ENCODE peak calls at places on chromosomes 6 and 20, in four cellular contexts. One of them, this sample, is unnamed. For H3K4me1, the result is how much of the 10 kb centered on the place peaks cover.

GRCh38 chr6:2917801-2918495 is 14.8 kb upstream of the SERPINB9 start:
- DNase-seq in SK-N-SH: no peak
- DNase-seq in breast epithelium: no peak
- DNase-seq in sigmoid colon: no peak
- DNase-seq in this sample: no peak

GRCh38 chr6:3328796-3329195 is 70.0 kb downstream of the PSMG4 start:
- DNase-seq in SK-N-SH: no peak
- DNase-seq in breast epithelium: no peak
- DNase-seq in sigmoid colon: no peak
- DNase-seq in this sample: no peak

GRCh38 chr6:142851601-142852000 is 93.4 kb downstream of the HIVEP2 start:
- DNase-seq in SK-N-SH: no peak
- DNase-seq in breast epithelium: no peak
- DNase-seq in sigmoid colon: no peak
- DNase-seq in this sample: no peak

GRCh38 chr6:104955491-104955890 is 1.4 kb upstream of the LIN28B start:
- DNase-seq in SK-N-SH: peak
- DNase-seq in breast epithelium: no peak
- DNase-seq in sigmoid colon: no peak
- DNase-seq in this sample: no peak

GRCh38 chr6:25279748-25280616 is 808 bp downstream of the CARMIL1 start:
- DNase-seq in SK-N-SH: peak
- DNase-seq in breast epithelium: no peak
- DNase-seq in sigmoid colon: peak
- DNase-seq in this sample: peak

GRCh38 chr20:16528078-16528477 is 45.2 kb downstream of the KIF16B start:
- DNase-seq in SK-N-SH: no peak
- DNase-seq in breast epithelium: peak
- DNase-seq in sigmoid colon: no peak
- DNase-seq in this sample: peak

GRCh38 chr6:166286831-166287271 is 21.3 kb downstream of the PRR18 start:
- DNase-seq in SK-N-SH: no peak
- DNase-seq in breast epithelium: no peak
- DNase-seq in sigmoid colon: no peak
- DNase-seq in this sample: no peak

GRCh38 chr6:11139051-11139960 is 27.8 kb upstream of the ERVFRD-1 start:
- DNase-seq in SK-N-SH: no peak
- DNase-seq in breast epithelium: no peak
- DNase-seq in sigmoid colon: no peak
- DNase-seq in this sample: no peak

GRCh38 chr6:140001851-140002301 is 627.4 kb upstream of the CITED2 start:
- DNase-seq in SK-N-SH: peak
- DNase-seq in breast epithelium: no peak
- DNase-seq in sigmoid colon: no peak
- DNase-seq in this sample: no peak

GRCh38 chr6:111992851-111993250 is 61.1 kb upstream of the CCN6 start:
- DNase-seq in SK-N-SH: no peak
- DNase-seq in breast epithelium: no peak
- DNase-seq in sigmoid colon: no peak
- DNase-seq in this sample: no peak

GRCh38 chr6:44731485-44732095 is 344.1 kb downstream of the CDC5L start:
- DNase-seq in SK-N-SH: no peak
- DNase-seq in breast epithelium: no peak
- DNase-seq in sigmoid colon: no peak
- DNase-seq in this sample: no peak

GRCh38 chr6:1849686-1850580 is 240.2 kb downstream of the FOXC1 start:
- DNase-seq in SK-N-SH: no peak
- DNase-seq in breast epithelium: no peak
- DNase-seq in sigmoid colon: no peak
- DNase-seq in this sample: no peak

GRCh38 chr6:33966536-33966935 is 162.7 kb upstream of the MLN start:
- DNase-seq in SK-N-SH: no peak
- DNase-seq in breast epithelium: no peak
- DNase-seq in sigmoid colon: peak
- DNase-seq in this sample: no peak

GRCh38 chr6:110664933-110665332 is 150.3 kb downstream of the CDK19 start:
- DNase-seq in SK-N-SH: no peak
- DNase-seq in breast epithelium: no peak
- DNase-seq in sigmoid colon: no peak
- DNase-seq in this sample: no peak

GRCh38 chr6:156630613-156631302 is 146.4 kb upstream of the ARID1B start:
- DNase-seq in SK-N-SH: no peak
- DNase-seq in breast epithelium: no peak
- DNase-seq in sigmoid colon: no peak
- DNase-seq in this sample: no peak

GRCh38 chr20:4490595-4491280 is 231.0 kb upstream of the PRND start:
- DNase-seq in SK-N-SH: no peak
- DNase-seq in breast epithelium: no peak
- DNase-seq in sigmoid colon: no peak
- DNase-seq in this sample: no peak

GRCh38 chr20:57395111-57395959 is 4.1 kb downstream of the RBM38 start:
- DNase-seq in SK-N-SH: no peak
- DNase-seq in breast epithelium: peak
- DNase-seq in sigmoid colon: peak
- DNase-seq in this sample: peak

GRCh38 chr20:63934271-63935068 is 21.7 kb downstream of the UCKL1 start:
- DNase-seq in SK-N-SH: peak
- DNase-seq in breast epithelium: no peak
- DNase-seq in sigmoid colon: no peak
- DNase-seq in this sample: no peak

GRCh38 chr6:76418657-76419217 is 346.3 kb upstream of the IMPG1 start:
- DNase-seq in SK-N-SH: no peak
- DNase-seq in breast epithelium: no peak
- DNase-seq in sigmoid colon: no peak
- DNase-seq in this sample: peak

GRCh38 chr20:1377984-1378742 is 14.7 kb downstream of the FKBP1A start:
- DNase-seq in SK-N-SH: no peak
- DNase-seq in breast epithelium: no peak
- DNase-seq in sigmoid colon: no peak
- DNase-seq in this sample: no peak

GRCh38 chr6:124738496-124738895 is 223.7 kb upstream of the RNF217 start:
- DNase-seq in SK-N-SH: no peak
- DNase-seq in breast epithelium: no peak
- DNase-seq in sigmoid colon: no peak
- DNase-seq in this sample: no peak

GRCh38 chr20:45121388-45121787 is 2.9 kb downstream of the WFDC12 start:
- DNase-seq in SK-N-SH: no peak
- DNase-seq in breast epithelium: no peak
- DNase-seq in sigmoid colon: no peak
- DNase-seq in this sample: no peak

GRCh38 chr20:10671221-10671849 is 2.5 kb downstream of the JAG1 start:
- DNase-seq in SK-N-SH: peak
- DNase-seq in breast epithelium: peak
- DNase-seq in sigmoid colon: peak
- DNase-seq in this sample: peak

GRCh38 chr20:12969071-12969669 is 39.6 kb upstream of the SPTLC3 start:
- DNase-seq in SK-N-SH: no peak
- DNase-seq in breast epithelium: no peak
- DNase-seq in sigmoid colon: no peak
- DNase-seq in this sample: no peak

GRCh38 chr6:106803188-106803587 is 171.3 kb downstream of the CD24 start:
- DNase-seq in SK-N-SH: no peak
- DNase-seq in breast epithelium: no peak
- DNase-seq in sigmoid colon: no peak
- DNase-seq in this sample: no peak

GRCh38 chr6:52904562-52905279 is 4.8 kb downstream of the GSTA3 start:
- DNase-seq in SK-N-SH: no peak
- DNase-seq in breast epithelium: no peak
- DNase-seq in sigmoid colon: no peak
- DNase-seq in this sample: no peak

GRCh38 chr6:32774428-32774827 is 11.1 kb upstream of the HLA-DQB2 start:
- DNase-seq in SK-N-SH: no peak
- DNase-seq in breast epithelium: no peak
- DNase-seq in sigmoid colon: no peak
- DNase-seq in this sample: no peak

GRCh38 chr6:152701081-152701862 is 3.6 kb downstream of the MYCT1 start:
- DNase-seq in SK-N-SH: no peak
- DNase-seq in breast epithelium: no peak
- DNase-seq in sigmoid colon: no peak
- DNase-seq in this sample: no peak

GRCh38 chr6:84774174-84775158 is 10.1 kb upstream of the TBX18 start:
- DNase-seq in SK-N-SH: peak
- DNase-seq in breast epithelium: no peak
- DNase-seq in sigmoid colon: no peak
- DNase-seq in this sample: no peak

GRCh38 chr6:27865952-27866369 is 46.2 kb downstream of the OR2B2 start:
- DNase-seq in SK-N-SH: no peak
- DNase-seq in breast epithelium: no peak
- DNase-seq in sigmoid colon: no peak
- DNase-seq in this sample: no peak

GRCh38 chr6:119174879-119175817 is 96.7 kb upstream of the FAM184A start:
- DNase-seq in SK-N-SH: no peak
- DNase-seq in breast epithelium: no peak
- DNase-seq in sigmoid colon: no peak
- DNase-seq in this sample: no peak

DNA sequence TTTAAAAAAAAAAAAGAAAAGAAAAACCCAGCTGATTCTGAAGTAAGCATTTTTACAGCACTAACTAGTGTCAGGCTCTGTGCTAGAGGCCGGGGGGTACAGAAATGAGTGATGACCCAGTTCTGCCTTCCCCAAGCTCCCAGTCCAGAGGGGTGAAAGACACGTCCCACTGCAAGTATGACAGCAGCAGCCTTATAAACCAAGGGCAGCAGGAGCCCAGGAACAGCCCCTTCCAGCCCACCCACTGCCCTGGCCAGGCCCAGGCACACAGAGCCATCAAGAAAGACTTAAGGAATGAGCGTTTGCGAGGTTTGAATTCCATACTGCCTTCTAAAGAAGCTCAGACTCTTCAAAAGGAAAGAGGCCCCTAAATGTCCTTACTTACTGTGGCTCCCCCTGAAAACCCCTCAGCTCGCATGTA is 10.1 kb downstream of the TRERF1 start:
- DNase-seq in SK-N-SH: no peak
- DNase-seq in breast epithelium: no peak
- DNase-seq in sigmoid colon: no peak
- DNase-seq in this sample: no peak
- H3K4me1 ChIP-seq in SK-N-SH: under half
- H3K4me1 ChIP-seq in breast epithelium: under half
- H3K4me1 ChIP-seq in sigmoid colon: under half
- H3K4me1 ChIP-seq in this sample: under half

GRCh38 chr20:62896526-62896925 is 29.8 kb downstream of the DIDO1 start:
- DNase-seq in SK-N-SH: no peak
- DNase-seq in breast epithelium: no peak
- DNase-seq in sigmoid colon: no peak
- DNase-seq in this sample: no peak
- TF ChIP-seq POLR2AphosphoS5 in SK-N-SH: no peak
- TF ChIP-seq POLR2AphosphoS5 in breast epithelium: no peak
- TF ChIP-seq POLR2AphosphoS5 in sigmoid colon: no peak
- TF ChIP-seq POLR2AphosphoS5 in this sample: no peak

DNA sequence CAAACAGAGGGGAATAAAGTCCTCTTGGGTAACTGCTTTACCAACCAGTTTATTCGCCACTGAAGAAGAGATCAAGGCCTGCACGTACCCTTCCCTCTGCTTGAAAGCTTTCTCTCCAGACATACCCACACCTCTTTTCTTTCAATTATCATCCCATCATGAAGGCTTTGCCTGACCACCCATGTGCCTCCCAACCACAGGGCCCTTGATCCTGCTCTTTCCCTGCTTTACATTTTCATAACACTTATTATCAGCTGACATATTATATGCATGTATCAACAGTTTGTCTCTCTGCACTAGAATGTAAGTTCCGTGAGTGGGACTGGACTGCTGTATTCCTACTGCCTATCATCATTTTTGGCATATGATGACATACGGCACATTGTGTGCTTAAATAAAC is 20.9 kb upstream of the RPN2 start:
- DNase-seq in SK-N-SH: no peak
- DNase-seq in breast epithelium: no peak
- DNase-seq in sigmoid colon: no peak
- DNase-seq in this sample: no peak
- H3K4me1 ChIP-seq in SK-N-SH: under half
- H3K4me1 ChIP-seq in breast epithelium: under half
- H3K4me1 ChIP-seq in sigmoid colon: under half
- H3K4me1 ChIP-seq in this sample: under half

GRCh38 chr6:13272131-13273046 is 55.9 kb downstream of the TBC1D7 start:
- DNase-seq in SK-N-SH: no peak
- DNase-seq in breast epithelium: peak
- DNase-seq in sigmoid colon: peak
- DNase-seq in this sample: no peak
- TF ChIP-seq POLR2AphosphoS5 in SK-N-SH: no peak
- TF ChIP-seq POLR2AphosphoS5 in breast epithelium: no peak
- TF ChIP-seq POLR2AphosphoS5 in sigmoid colon: no peak
- TF ChIP-seq POLR2AphosphoS5 in this sample: no peak

GRCh38 chr6:37174196-37174514 is 4.2 kb downstream of the PIM1 start:
- DNase-seq in SK-N-SH: no peak
- DNase-seq in breast epithelium: no peak
- DNase-seq in sigmoid colon: no peak
- DNase-seq in this sample: no peak
- H3K4me1 ChIP-seq in SK-N-SH: under half
- H3K4me1 ChIP-seq in breast epithelium: under half
- H3K4me1 ChIP-seq in sigmoid colon: under half
- H3K4me1 ChIP-seq in this sample: under half

DNA sequence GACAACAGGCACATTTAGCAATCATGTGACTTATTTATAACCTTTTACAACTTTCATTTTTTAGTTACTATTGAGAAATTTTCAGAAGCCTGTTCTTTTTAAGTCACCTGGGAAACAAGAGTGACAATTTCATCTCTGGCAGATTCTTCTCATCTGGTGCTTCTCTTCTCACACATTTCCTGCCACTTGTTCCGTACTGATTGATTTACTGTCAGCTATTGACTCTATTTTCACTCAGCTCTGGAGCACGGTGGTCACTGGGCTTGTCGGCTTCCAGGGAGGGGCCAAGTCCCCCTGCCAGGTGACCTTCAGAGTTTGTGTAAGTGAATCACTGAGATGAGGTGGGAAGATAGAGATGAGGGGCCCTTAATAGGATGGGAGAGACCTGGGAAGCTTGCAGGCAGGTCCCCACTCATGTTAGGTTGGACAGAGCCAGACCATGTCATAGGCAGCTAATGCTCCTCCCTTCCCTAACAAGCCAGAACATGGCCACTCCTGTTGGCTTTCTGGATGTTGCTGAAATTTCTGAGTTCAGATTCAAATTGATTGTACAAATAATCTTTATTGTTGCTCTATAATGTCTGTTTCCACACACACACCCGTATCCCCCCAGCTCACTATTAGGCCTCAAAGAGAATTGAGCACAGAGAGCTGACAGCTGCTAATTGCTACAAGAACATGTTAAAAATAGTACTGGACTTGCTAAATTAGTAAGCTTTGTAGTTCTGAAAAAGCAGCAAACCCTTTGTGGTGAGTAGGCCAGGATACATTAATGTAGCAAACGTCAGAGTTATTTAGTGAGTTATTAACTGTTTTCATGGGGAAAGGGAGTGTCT is 13.3 kb downstream of the DUSP22 start:
- DNase-seq in SK-N-SH: no peak
- DNase-seq in breast epithelium: no peak
- DNase-seq in sigmoid colon: no peak
- DNase-seq in this sample: no peak
- TF ChIP-seq POLR2AphosphoS5 in SK-N-SH: no peak
- TF ChIP-seq POLR2AphosphoS5 in breast epithelium: no peak
- TF ChIP-seq POLR2AphosphoS5 in sigmoid colon: no peak
- TF ChIP-seq POLR2AphosphoS5 in this sample: no peak

This sample was measured in prostate gland.